ENCODE peak calls at places on chromosomes 5 and 9, in ten cellular contexts. S is astrocyte of the spinal cord; U is chondrocyte; Z is RWPE1; Q is body of pancreas; L is WTC11; V is Caco-2; I is CD4-positive, alpha-beta T cell; X is GM06990; O is neural crest cell. J is an unnamed sample.

GRCh38 chr5:65855758-65856157 is 70.6 kb upstream of the ERBIN start:
- DNase-seq in S (no peak), U (no peak), Z (no peak), Q (no peak), L (no peak), V (no peak), I (no peak), X (no peak), O (no peak), J (no peak)

GRCh38 chr5:149387081-149387611 is 8.1 kb upstream of the IL17B start:
- DNase-seq in S (peak), U (no peak), Z (no peak), Q (no peak), L (no peak), V (no peak), I (no peak), X (no peak), O (no peak), J (no peak)

GRCh38 chr5:179825655-179826182 is 5.0 kb downstream of the SQSTM1 start:
- DNase-seq in S (no peak), U (no peak), Z (no peak), Q (no peak), L (no peak), V (peak), I (no peak), X (no peak), O (no peak), J (no peak)

GRCh38 chr5:149356391-149356790 is 1.5 kb upstream of the PCYOX1L start:
- DNase-seq in S (no peak), U (no peak), Z (no peak), Q (no peak), L (no peak), V (no peak), I (no peak), X (no peak), O (no peak), J (no peak)

GRCh38 chr5:127838661-127839060 is 135.5 kb downstream of the CCDC192 start:
- DNase-seq in S (peak), U (no peak), Z (no peak), Q (no peak), L (no peak), V (no peak), I (no peak), X (no peak), O (no peak), J (peak)

GRCh38 chr5:151072234-151073025 is 8.4 kb downstream of the TNIP1 start:
- DNase-seq in S (peak), U (no peak), Z (peak), Q (no peak), L (no peak), V (peak), I (no peak), X (no peak), O (no peak), J (peak)

GRCh38 chr9:94907246-94907936 is 180.9 kb downstream of the AOPEP start:
- DNase-seq in S (no peak), U (no peak), Z (no peak), Q (peak), L (no peak), V (no peak), I (no peak), X (no peak), O (no peak), J (no peak)

GRCh38 chr5:111764019-111764418 is 7.0 kb upstream of the NREP start:
- DNase-seq in S (no peak), U (no peak), Z (no peak), Q (no peak), L (no peak), V (no peak), I (no peak), X (no peak), O (no peak), J (no peak)

GRCh38 chr5:177432905-177433657 is 6.6 kb downstream of the GRK6 start:
- DNase-seq in S (no peak), U (peak), Z (no peak), Q (no peak), L (no peak), V (no peak), I (no peak), X (no peak), O (no peak), J (no peak)

GRCh38 chr9:91954841-91955471 is 4.9 kb upstream of the ROR2 start:
- DNase-seq in S (peak), U (no peak), Z (peak), Q (peak), L (peak), V (peak), I (no peak), X (no peak), O (peak), J (peak)

GRCh38 chr9:7117676-7118561 is 360.1 kb downstream of the KDM4C start:
- DNase-seq in S (peak), U (no peak), Z (peak), Q (no peak), L (no peak), V (no peak), I (no peak), X (peak), O (no peak), J (no peak)

GRCh38 chr5:125865166-125865815 is 557.9 kb upstream of the GRAMD2B start:
- DNase-seq in S (peak), U (no peak), Z (peak), Q (no peak), L (no peak), V (no peak), I (no peak), X (no peak), O (no peak), J (no peak)

GRCh38 chr5:61732796-61733195 is 400.7 kb downstream of the ZSWIM6 start:
- DNase-seq in S (no peak), U (no peak), Z (no peak), Q (no peak), L (no peak), V (no peak), I (no peak), X (no peak), O (peak), J (no peak)

GRCh38 chr9:18338042-18338441 is 135.9 kb upstream of the ADAMTSL1 start:
- DNase-seq in S (peak), U (no peak), Z (no peak), Q (no peak), L (no peak), V (no peak), I (no peak), X (no peak), O (no peak), J (no peak)

GRCh38 chr9:1222511-1222910 is 172.4 kb downstream of the DMRT2 start:
- DNase-seq in S (peak), U (no peak), Z (no peak), Q (no peak), L (no peak), V (no peak), I (no peak), X (no peak), O (no peak), J (no peak)

GRCh38 chr5:86885011-86885410 is 267.3 kb downstream of the COX7C start:
- DNase-seq in S (no peak), U (no peak), Z (no peak), Q (no peak), L (no peak), V (no peak), I (no peak), X (no peak), O (no peak), J (no peak)

GRCh38 chr5:67636091-67636490 is 439.5 kb upstream of the CD180 start:
- DNase-seq in S (peak), U (no peak), Z (no peak), Q (no peak), L (no peak), V (no peak), I (no peak), X (no peak), O (no peak), J (no peak)

GRCh38 chr5:83467315-83468044 is 4.1 kb upstream of the VCAN start:
- DNase-seq in S (peak), U (no peak), Z (no peak), Q (no peak), L (no peak), V (no peak), I (no peak), X (no peak), O (no peak), J (no peak)

GRCh38 chr5:78519198-78519941 is 129.2 kb downstream of the LHFPL2 start:
- DNase-seq in S (no peak), U (no peak), Z (no peak), Q (no peak), L (no peak), V (no peak), I (no peak), X (no peak), O (no peak), J (no peak)

GRCh38 chr9:18730241-18730640 is 256.3 kb downstream of the ADAMTSL1 start:
- DNase-seq in S (no peak), U (no peak), Z (no peak), Q (peak), L (no peak), V (no peak), I (no peak), X (no peak), O (no peak), J (no peak)

GRCh38 chr9:79706512-79706911 is 134.7 kb downstream of the TLE4 start:
- DNase-seq in S (no peak), U (no peak), Z (no peak), Q (no peak), L (no peak), V (no peak), I (no peak), X (no peak), O (no peak), J (no peak)
- TF ChIP-seq CTCF in S (no peak), U (no peak), Z (no peak), Q (no peak), L (no peak), V (no peak), I (no peak), X (no peak), O (no peak), J (no peak)

GRCh38 chr5:54975701-54976100 is 9.7 kb downstream of the ESM1 start:
- DNase-seq in S (no peak), U (no peak), Z (no peak), Q (no peak), L (no peak), V (no peak), I (no peak), X (no peak), O (no peak), J (no peak)

GRCh38 chr5:54969242-54969641 is 16.2 kb downstream of the ESM1 start:
- DNase-seq in S (no peak), U (no peak), Z (no peak), Q (no peak), L (no peak), V (no peak), I (no peak), X (no peak), O (no peak), J (no peak)

GRCh38 chr5:54965806-54966205 is 19.6 kb downstream of the ESM1 start:
- DNase-seq in S (no peak), U (no peak), Z (no peak), Q (peak), L (no peak), V (no peak), I (no peak), X (no peak), O (no peak), J (no peak)

GRCh38 chr5:54964405-54964804 is 21.0 kb downstream of the ESM1 start:
- DNase-seq in S (no peak), U (no peak), Z (no peak), Q (no peak), L (no peak), V (no peak), I (no peak), X (no peak), O (no peak), J (no peak)

DNA sequence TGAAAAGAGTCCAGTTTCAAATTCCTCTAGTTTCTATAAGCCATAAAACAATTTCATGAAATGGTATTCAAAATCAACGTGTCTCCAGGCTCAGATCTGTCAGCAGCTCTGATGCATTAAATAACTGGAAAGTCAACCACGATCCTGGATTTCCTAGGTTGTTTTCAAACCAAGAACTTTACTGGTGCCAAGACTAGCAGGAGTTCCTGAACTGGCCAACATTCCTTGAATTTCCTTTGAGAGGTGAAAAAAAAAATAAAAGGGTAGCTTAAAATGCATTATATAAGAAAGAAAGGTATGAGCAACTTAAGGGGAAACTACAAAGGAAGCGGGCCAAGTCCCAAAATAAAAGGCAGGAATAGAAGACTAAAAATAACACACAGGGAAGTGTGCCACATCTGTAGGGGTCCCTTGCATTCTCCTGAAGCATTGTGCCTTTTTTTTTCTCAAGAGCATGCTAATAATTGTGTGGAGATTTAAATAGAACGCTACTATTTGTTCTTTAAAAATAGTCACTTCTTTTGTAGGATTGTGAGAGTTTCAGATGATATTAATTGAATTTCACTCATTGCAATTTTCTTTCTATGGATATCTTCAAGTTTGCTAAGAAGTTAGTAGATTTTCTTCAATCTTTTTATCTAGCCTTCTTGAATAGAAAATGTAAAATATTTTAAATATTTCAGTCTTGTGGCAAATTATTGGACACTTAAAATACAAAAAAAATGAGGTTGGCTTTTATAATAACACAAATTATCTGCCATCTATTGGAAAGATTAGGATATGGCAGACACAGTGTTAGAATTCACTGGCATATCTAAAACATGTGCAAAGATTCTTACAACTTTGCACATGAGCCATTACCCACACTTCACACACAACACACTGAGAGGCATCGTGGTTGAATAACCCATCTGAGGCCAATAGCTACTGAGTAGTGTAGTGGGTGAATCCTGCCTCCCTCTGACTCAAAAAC is 15.3 kb downstream of the ESM1 start:
- DNase-seq in S (no peak), U (no peak), Z (no peak), Q (no peak), L (no peak), V (no peak), I (no peak), X (no peak), O (no peak), J (no peak)
- TF ChIP-seq CTCF in S (peak), U (peak), Z (no peak), Q (no peak), L (no peak), V (no peak), I (no peak), X (no peak), O (no peak), J (no peak)

GRCh38 chr5:118698774-118699173 is 289.6 kb downstream of the DTWD2 start:
- DNase-seq in S (no peak), U (no peak), Z (no peak), Q (no peak), L (peak), V (no peak), I (no peak), X (no peak), O (no peak), J (peak)
- TF ChIP-seq CTCF in S (no peak), U (no peak), Z (no peak), Q (no peak), L (no peak), V (peak), I (no peak), X (peak), O (no peak), J (no peak)

DNA sequence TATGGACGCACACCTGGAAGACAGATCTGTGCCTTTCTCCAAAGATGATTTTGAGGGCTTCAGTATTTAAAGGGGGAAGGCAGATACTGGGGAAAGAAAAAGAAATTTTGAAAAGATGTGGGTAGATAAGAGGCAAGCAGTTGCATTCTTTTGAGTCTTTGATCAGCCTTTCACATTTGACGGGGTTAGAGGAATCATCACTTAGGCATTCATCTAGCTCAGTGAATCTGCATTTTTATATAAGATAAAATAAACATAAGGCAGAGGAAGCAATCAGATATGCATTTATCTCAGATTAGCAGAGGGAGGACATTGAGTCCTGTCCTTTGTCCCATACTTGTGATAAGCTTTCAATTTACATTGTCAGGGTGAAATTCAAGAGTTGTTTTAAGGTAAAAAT is 243.4 kb upstream of the RAI14 start:
- DNase-seq in S (peak), U (no peak), Z (no peak), Q (no peak), L (no peak), V (no peak), I (no peak), X (no peak), O (no peak), J (no peak)
- TF ChIP-seq CTCF in S (no peak), U (no peak), Z (no peak), Q (no peak), L (no peak), V (no peak), I (no peak), X (no peak), O (no peak), J (no peak)

DNA sequence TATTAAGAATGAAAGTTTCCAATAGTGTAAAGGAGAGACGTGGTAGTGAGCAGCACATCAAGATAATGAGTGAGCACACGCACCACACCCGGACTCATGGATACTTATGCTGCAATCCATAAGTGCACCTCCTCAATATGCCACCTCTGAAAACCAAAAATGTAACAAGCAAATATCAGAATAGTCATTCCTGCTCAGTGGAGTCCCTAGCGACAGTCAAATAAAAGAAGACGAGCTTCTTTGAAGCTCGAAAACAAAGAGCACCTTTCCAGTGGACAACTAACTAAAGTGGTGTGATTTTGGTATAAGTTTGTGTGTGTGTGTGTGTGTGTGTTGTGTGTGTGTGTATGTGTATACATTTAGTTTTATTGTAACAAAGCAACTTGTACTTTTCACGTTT is 241.3 kb downstream of the DEPDC1B start:
- DNase-seq in S (no peak), U (no peak), Z (no peak), Q (no peak), L (no peak), V (no peak), I (no peak), X (no peak), O (no peak), J (no peak)
- TF ChIP-seq CTCF in S (no peak), U (no peak), Z (no peak), Q (no peak), L (no peak), V (peak), I (no peak), X (no peak), O (no peak), J (no peak)

J was measured in Calu3.